ENCODE peak calls at places on chromosomes 4 and X, in six cellular contexts. G is breast epithelium; H is activated CD4-positive, alpha-beta T cell treated with anti-CD3 and anti-CD28 coated beads, Interleukin-2, amount 50 U/mL, for 1 hour; I is iris pigment epithelial cell; M is central memory CD4-positive, alpha-beta T cell; L is stimulated activated CD4-positive, alpha-beta T cell treated with anti-CD3 and anti-CD28 coated beads, TNF-alpha, amount 100 ng/mL, for 24 hours. J is an unnamed sample.

GRCh38 chr4:148344382-148344781 is 97.8 kb downstream of the NR3C2 start:
- DNase-seq in G (no peak), H (no peak), I (no peak), M (no peak), L (no peak), J (no peak)

GRCh38 chr4:82975792-82976191 is 34.8 kb downstream of the LIN54 start:
- DNase-seq in G (no peak), H (no peak), I (peak; percentile 51), M (no peak), L (no peak), J (no peak)

GRCh38 chr4:137660211-137660610 is 127.9 kb upstream of the PCDH18 start:
- DNase-seq in G (no peak), H (no peak), I (peak; percentile 25), M (no peak), L (no peak), J (no peak)

GRCh38 chr4:20326977-20327376 is 75.3 kb downstream of the SLIT2 start:
- DNase-seq in G (no peak), H (no peak), I (no peak), M (no peak), L (no peak), J (no peak)

GRCh38 chrX:143632625-143633387 is 3.1 kb downstream of the SLITRK4 start:
- DNase-seq in G (no peak), H (no peak), I (no peak), M (no peak), L (no peak), J (no peak)

GRCh38 chr4:141962486-141962885 is 326.1 kb downstream of the IL15 start:
- DNase-seq in G (no peak), H (no peak), I (no peak), M (no peak), L (no peak), J (no peak)

GRCh38 chr4:141246243-141246642 is 25.5 kb downstream of the ZNF330 start:
- DNase-seq in G (no peak), H (no peak), I (peak; percentile 83), M (no peak), L (no peak), J (no peak)

GRCh38 chr4:108901271-108901670 is 138.4 kb upstream of the ETNPPL start:
- DNase-seq in G (no peak), H (no peak), I (no peak), M (no peak), L (no peak), J (no peak)

GRCh38 chrX:144732588-144732987 is 514.7 kb upstream of the SPANXN1 start:
- DNase-seq in G (no peak), H (no peak), I (peak; percentile 34), M (no peak), L (no peak), J (no peak)

GRCh38 chr4:55008166-55009056 is 117.0 kb downstream of the KDR start:
- DNase-seq in G (no peak), H (no peak), I (no peak), M (no peak), L (no peak), J (no peak)

GRCh38 chrX:10197597-10198210 is 40.9 kb downstream of the CLCN4 start:
- DNase-seq in G (no peak), H (no peak), I (no peak), M (no peak), L (no peak), J (no peak)

GRCh38 chr4:159655547-159655946 is 552.7 kb downstream of the RAPGEF2 start:
- DNase-seq in G (no peak), H (no peak), I (peak; percentile 80), M (no peak), L (no peak), J (no peak)

GRCh38 chrX:10231461-10231860 is 74.7 kb downstream of the CLCN4 start:
- DNase-seq in G (no peak), H (no peak), I (no peak), M (no peak), L (no peak), J (no peak)

GRCh38 chrX:148871422-148872152 is 371.2 kb downstream of the AFF2 start:
- DNase-seq in G (no peak), H (no peak), I (peak; percentile 26), M (no peak), L (no peak), J (no peak)

GRCh38 chr4:26093561-26093960 is 179.5 kb downstream of the SMIM20 start:
- DNase-seq in G (no peak), H (no peak), I (peak; percentile 20), M (peak; percentile 12), L (no peak), J (no peak)

GRCh38 chr4:70688795-70689231 is 481 bp downstream of the UTP3 start:
- DNase-seq in G (no peak), H (no peak), I (peak; percentile 36), M (no peak), L (no peak), J (no peak)

GRCh38 chr4:80423553-80424224 is 88.2 kb downstream of the CFAP299 start:
- DNase-seq in G (no peak), H (no peak), I (no peak), M (no peak), L (no peak), J (no peak)

GRCh38 chr4:138204507-138204906 is 37.6 kb downstream of the SLC7A11 start:
- DNase-seq in G (no peak), H (no peak), I (no peak), M (no peak), L (no peak), J (no peak)

GRCh38 chr4:3201718-3202702 is 46.9 kb upstream of the MSANTD1 start:
- DNase-seq in G (no peak), H (peak; percentile 59), I (peak; percentile 73), M (peak; percentile 86), L (peak; percentile 46), J (peak; percentile 65)

GRCh38 chr4:98540803-98541202 is 117.6 kb downstream of the TSPAN5 start:
- DNase-seq in G (no peak), H (no peak), I (no peak), M (no peak), L (no peak), J (no peak)

GRCh38 chr4:6960154-6960553 is 50.5 kb downstream of the TBC1D14 start:
- DNase-seq in G (peak; percentile 33), H (no peak), I (no peak), M (no peak), L (no peak), J (no peak)

GRCh38 chr4:27861381-27861787 is 1000.7 kb downstream of the STIM2 start:
- DNase-seq in G (no peak), H (no peak), I (peak; percentile 63), M (no peak), L (no peak), J (no peak)

GRCh38 chr4:85024671-85025070 is 58.2 kb upstream of the WDFY3 start:
- DNase-seq in G (no peak), H (no peak), I (no peak), M (no peak), L (no peak), J (no peak)

GRCh38 chr4:11232004-11232403 is 196.7 kb downstream of the HS3ST1 start:
- DNase-seq in G (no peak), H (no peak), I (no peak), M (no peak), L (no peak), J (no peak)

GRCh38 chr4:56619160-56619559 is 61.9 kb downstream of the HOPX start:
- DNase-seq in G (no peak), H (no peak), I (peak; percentile 72), M (no peak), L (no peak), J (no peak)

GRCh38 chrX:108557594-108557993 is 118.0 kb downstream of the COL4A5 start:
- DNase-seq in G (no peak), H (no peak), I (no peak), M (no peak), L (no peak), J (no peak)

GRCh38 chr4:186132577-186133277 is 28.2 kb downstream of the FAM149A start:
- DNase-seq in G (no peak), H (no peak), I (peak; percentile 63), M (no peak), L (no peak), J (no peak)

GRCh38 chrX:3129256-3129655 is 88.0 kb downstream of the ARSF start:
- DNase-seq in G (no peak), H (no peak), I (peak; percentile 69), M (no peak), L (no peak), J (no peak)

GRCh38 chrX:141176586-141177451 is at the start of gene LDOC1:
- DNase-seq in G (peak; percentile 80), H (peak; percentile 61), I (peak; percentile 76), M (peak; percentile 65), L (peak; percentile 30), J (peak; percentile 46)